ENCODE peak calls at places on chromosomes 11 and 22, in nine cellular contexts. Y is upper lobe of right lung, X is epithelial cell of esophagus, F is transverse colon, G is Peyer's patch, Z is K562, D is endothelial cell, E is heart right ventricle, R is cardiac muscle cell. S is an unnamed sample.

GRCh38 chr11:72681226-72682153 is 7.3 kb upstream of the PDE2A start:
- DNase-seq in Y (no peak), X (peak; percentile 38), F (no peak), G (no peak), Z (no peak), D (no peak), E (no peak), R (no peak), S (no peak)

GRCh38 chr11:80748207-80748606 is 1307.4 kb upstream of the TENM4 start:
- DNase-seq in Y (no peak), X (peak; percentile 41), F (no peak), G (no peak), Z (no peak), D (no peak), E (no peak), R (no peak), S (no peak)

GRCh38 chr11:19079643-19080440 is 19.3 kb upstream of the MRGPRX2 start:
- DNase-seq in Y (no peak), X (peak; percentile 99), F (no peak), G (no peak), Z (no peak), D (no peak), E (no peak), R (peak; percentile 89), S (no peak)

GRCh38 chr11:116703421-116703820 is 69.4 kb downstream of the BUD13 start:
- DNase-seq in Y (peak; percentile 57), X (no peak), F (no peak), G (no peak), Z (no peak), D (no peak), E (no peak), R (peak; percentile 27), S (peak; percentile 65)

GRCh38 chr11:129225190-129225589 is 33.1 kb upstream of the ARHGAP32 start:
- DNase-seq in Y (no peak), X (peak; percentile 88), F (no peak), G (no peak), Z (no peak), D (no peak), E (no peak), R (peak; percentile 75), S (no peak)

GRCh38 chr11:46492540-46492939 is 101.0 kb upstream of the CHRM4 start:
- DNase-seq in Y (no peak), X (no peak), F (peak; percentile 74), G (peak; percentile 77), Z (no peak), D (no peak), E (no peak), R (no peak), S (no peak)

GRCh38 chr22:23207786-23208325 is 27.5 kb downstream of the BCR start:
- DNase-seq in Y (no peak), X (no peak), F (no peak), G (peak; percentile 68), Z (peak; percentile 55), D (no peak), E (no peak), R (no peak), S (no peak)

GRCh38 chr22:39343259-39344045 is 6.3 kb upstream of the SYNGR1 start:
- DNase-seq in Y (peak; percentile 74), X (peak; percentile 68), F (peak; percentile 66), G (peak; percentile 82), Z (peak; percentile 66), D (peak; percentile 72), E (peak; percentile 62), R (peak; percentile 77), S (peak; percentile 61)

GRCh38 chr22:35397095-35397904 is 2.6 kb upstream of the MCM5 start:
- DNase-seq in Y (no peak), X (no peak), F (no peak), G (no peak), Z (no peak), D (no peak), E (no peak), R (peak; percentile 58), S (no peak)

GRCh38 chr11:76455331-76455730 is 10.5 kb downstream of the EMSY start:
- DNase-seq in Y (no peak), X (no peak), F (no peak), G (no peak), Z (no peak), D (peak; percentile 14), E (no peak), R (peak; percentile 60), S (peak; percentile 50)

GRCh38 chr11:123653997-123654565 is 343 bp downstream of the SCN3B start:
- DNase-seq in Y (peak; percentile 71), X (peak; percentile 59), F (peak; percentile 25), G (peak; percentile 46), Z (peak; percentile 59), D (peak; percentile 62), E (peak; percentile 51), R (peak; percentile 51), S (peak; percentile 79)

GRCh38 chr22:47888807-47889206 is 1126.4 kb downstream of the TBC1D22A start:
- DNase-seq in Y (no peak), X (no peak), F (no peak), G (no peak), Z (no peak), D (no peak), E (no peak), R (no peak), S (no peak)

GRCh38 chr22:23075525-23076216 is 5.4 kb downstream of the GNAZ start:
- DNase-seq in Y (no peak), X (no peak), F (no peak), G (peak; percentile 78), Z (no peak), D (no peak), E (no peak), R (no peak), S (no peak)

GRCh38 chr11:125167954-125168821 is 3.6 kb downstream of the PKNOX2 start:
- DNase-seq in Y (no peak), X (no peak), F (no peak), G (no peak), Z (no peak), D (no peak), E (no peak), R (peak; percentile 58), S (peak; percentile 26)

GRCh38 chr11:127493330-127493729 is 492.8 kb upstream of the KIRREL3 start:
- DNase-seq in Y (no peak), X (peak; percentile 22), F (no peak), G (no peak), Z (no peak), D (peak; percentile 16), E (no peak), R (peak; percentile 0), S (no peak)
- TF ChIP-seq CTCF in Y (peak; percentile 19), X (peak; percentile 45), F (no peak), G (no peak), Z (peak; percentile 16), D (peak; percentile 61), E (peak; percentile 30), R (no peak), S (peak; percentile 50)

GRCh38 chr22:41524809-41525449 is 19.3 kb downstream of the POLR3H start:
- DNase-seq in Y (no peak), X (no peak), F (peak; percentile 38), G (peak; percentile 73), Z (no peak), D (no peak), E (no peak), R (no peak), S (no peak)

GRCh38 chr22:41524283-41524682 is 20.0 kb downstream of the POLR3H start:
- DNase-seq in Y (peak; percentile 85), X (no peak), F (peak; percentile 59), G (peak; percentile 72), Z (no peak), D (no peak), E (peak; percentile 62), R (peak; percentile 40), S (no peak)

GRCh38 chr22:41522813-41523212 is 21.5 kb downstream of the POLR3H start:
- DNase-seq in Y (no peak), X (no peak), F (no peak), G (no peak), Z (no peak), D (no peak), E (no peak), R (no peak), S (no peak)

GRCh38 chr22:41525450-41526225 is 18.6 kb downstream of the POLR3H start:
- DNase-seq in Y (no peak), X (peak; percentile 20), F (no peak), G (no peak), Z (no peak), D (no peak), E (no peak), R (no peak), S (no peak)

GRCh38 chr22:41523464-41524221 is 20.6 kb downstream of the POLR3H start:
- DNase-seq in Y (no peak), X (no peak), F (no peak), G (peak; percentile 52), Z (peak; percentile 90), D (no peak), E (peak; percentile 45), R (peak; percentile 37), S (no peak)
- TF ChIP-seq CTCF in Y (peak; percentile 11), X (no peak), F (no peak), G (no peak), Z (peak; percentile 29), D (no peak), E (no peak), R (no peak), S (no peak)

DNA sequence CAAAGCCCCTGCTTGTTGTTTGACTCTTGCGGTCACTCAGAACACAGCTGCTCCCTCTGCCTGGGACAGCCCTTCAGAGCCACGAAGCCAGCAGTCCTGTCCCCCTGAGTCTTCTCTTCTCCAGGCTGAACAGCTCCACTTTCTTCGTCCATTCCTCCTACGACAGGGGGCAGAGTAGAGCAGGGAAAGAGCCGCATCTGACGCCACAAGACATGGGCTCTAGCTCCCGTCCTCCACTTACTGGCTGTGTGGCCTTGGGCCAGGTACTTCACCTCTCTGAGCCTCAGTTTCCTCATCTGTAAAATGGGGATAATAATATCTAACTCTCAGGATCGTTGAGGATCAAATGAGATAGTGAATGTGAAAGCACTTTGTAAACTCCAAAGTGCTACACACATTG is 29.9 kb downstream of the CHRDL2 start:
- DNase-seq in Y (no peak), X (no peak), F (no peak), G (no peak), Z (peak; percentile 61), D (no peak), E (no peak), R (no peak), S (no peak)
- TF ChIP-seq CTCF in Y (peak; percentile 6), X (no peak), F (no peak), G (no peak), Z (peak; percentile 64), D (no peak), E (no peak), R (peak; percentile 29), S (no peak)

GRCh38 chr11:10303558-10304363 is 1.1 kb upstream of the ADM start:
- DNase-seq in Y (no peak), X (peak; percentile 90), F (peak; percentile 74), G (peak; percentile 78), Z (peak; percentile 12), D (peak; percentile 34), E (no peak), R (peak; percentile 57), S (peak; percentile 22)

GRCh38 chr11:10301656-10302293 is 3.1 kb upstream of the ADM start:
- DNase-seq in Y (no peak), X (peak; percentile 69), F (no peak), G (no peak), Z (no peak), D (no peak), E (no peak), R (peak; percentile 76), S (no peak)

GRCh38 chr11:10302744-10303557 is 1.9 kb upstream of the ADM start:
- DNase-seq in Y (peak; percentile 96), X (peak; percentile 47), F (peak; percentile 95), G (peak; percentile 95), Z (peak; percentile 32), D (peak; percentile 58), E (peak; percentile 90), R (peak; percentile 72), S (peak; percentile 61)

GRCh38 chr11:10304495-10305261 is at the start of gene ADM:
- DNase-seq in Y (peak; percentile 91), X (peak; percentile 88), F (peak; percentile 93), G (peak; percentile 93), Z (peak; percentile 53), D (peak; percentile 95), E (peak; percentile 90), R (peak; percentile 96), S (peak; percentile 86)

GRCh38 chr11:10302294-10302743 is 2.6 kb upstream of the ADM start:
- DNase-seq in Y (no peak), X (peak; percentile 34), F (no peak), G (no peak), Z (no peak), D (no peak), E (no peak), R (peak; percentile 33), S (no peak)
- TF ChIP-seq CTCF in Y (no peak), X (no peak), F (no peak), G (no peak), Z (no peak), D (no peak), E (no peak), R (no peak), S (no peak)

S was measured in nephron progenitor cell.